ENCODE peak calls at places on chromosomes 3 and 15, in four cellular contexts. F is GM23248, B is WERI-Rb-1, R is PC-9. E is an unnamed sample.

GRCh38 chr3:20852712-20853111 is 666.7 kb upstream of the SGO1 start:
- DNase-seq in F (no peak), B (no peak), R (no peak), E (no peak)

GRCh38 chr15:89812126-89812846 is 2.4 kb downstream of the ANPEP start:
- DNase-seq in F (peak), B (no peak), R (peak), E (no peak)

GRCh38 chr3:141625506-141625905 is 112.6 kb upstream of the RNF7 start:
- DNase-seq in F (peak), B (no peak), R (no peak), E (no peak)

GRCh38 chr3:52108302-52109232 is 45.7 kb downstream of the POC1A start:
- DNase-seq in F (no peak), B (peak), R (no peak), E (no peak)

GRCh38 chr3:48187579-48188265 is 495 bp downstream of the CDC25A start:
- DNase-seq in F (no peak), B (peak), R (no peak), E (no peak)

GRCh38 chr15:67050062-67050461 is 15.3 kb upstream of the SMAD3 start:
- DNase-seq in F (peak), B (no peak), R (peak), E (no peak)

GRCh38 chr3:171134170-171134569 is 107.7 kb upstream of the SLC2A2 start:
- DNase-seq in F (peak), B (no peak), R (no peak), E (no peak)

GRCh38 chr3:31420311-31420710 is 112.4 kb upstream of the STT3B start:
- DNase-seq in F (no peak), B (peak), R (no peak), E (no peak)

GRCh38 chr3:173843060-173843459 is 445.5 kb downstream of the NLGN1 start:
- DNase-seq in F (no peak), B (no peak), R (no peak), E (no peak)

GRCh38 chr15:51134416-51135199 is 39.9 kb upstream of the TNFAIP8L3 start:
- DNase-seq in F (no peak), B (no peak), R (no peak), E (no peak)

GRCh38 chr3:81761904-81762565 is 590 bp upstream of the GBE1 start:
- DNase-seq in F (peak), B (no peak), R (no peak), E (no peak)

GRCh38 chr3:126439968-126440708 is 35.6 kb downstream of the ZXDC start:
- DNase-seq in F (no peak), B (no peak), R (no peak), E (no peak)

GRCh38 chr3:49607105-49607591 is 52.9 kb downstream of the BSN start:
- DNase-seq in F (peak), B (no peak), R (peak), E (peak)

GRCh38 chr15:51205050-51205707 is 110.5 kb upstream of the TNFAIP8L3 start:
- DNase-seq in F (no peak), B (no peak), R (no peak), E (no peak)

GRCh38 chr3:52244061-52244628 is 1.4 kb upstream of the PPM1M start:
- DNase-seq in F (peak), B (no peak), R (peak), E (peak)

GRCh38 chr15:67146875-67147381 is 81.5 kb downstream of the SMAD3 start:
- DNase-seq in F (peak), B (no peak), R (peak), E (no peak)

GRCh38 chr15:72183781-72184164 is 13.8 kb downstream of the GRAMD2A start:
- DNase-seq in F (no peak), B (no peak), R (no peak), E (no peak)

GRCh38 chr15:82178061-82178460 is 84.5 kb downstream of the EFL1 start:
- DNase-seq in F (peak), B (no peak), R (no peak), E (no peak)

GRCh38 chr15:92385096-92385495 is 8.6 kb upstream of the ST8SIA2 start:
- DNase-seq in F (peak), B (no peak), R (no peak), E (no peak)

GRCh38 chr3:9244495-9245183 is 4.8 kb downstream of the SRGAP3 start:
- DNase-seq in F (no peak), B (no peak), R (no peak), E (no peak)

GRCh38 chr15:59138243-59138642 is 33.3 kb downstream of the CCNB2 start:
- DNase-seq in F (peak), B (peak), R (no peak), E (no peak)

GRCh38 chr15:52730163-52730562 is 51.0 kb upstream of the ATOSA start:
- DNase-seq in F (peak), B (no peak), R (peak), E (no peak)

GRCh38 chr3:185701891-185702563 is 115.9 kb downstream of the SENP2 start:
- DNase-seq in F (no peak), B (peak), R (no peak), E (no peak)

GRCh38 chr3:174253940-174254339 is 605.2 kb upstream of the NAALADL2 start:
- DNase-seq in F (no peak), B (no peak), R (no peak), E (no peak)

GRCh38 chr3:54251705-54252104 is 129.4 kb downstream of the CACNA2D3 start:
- DNase-seq in F (no peak), B (no peak), R (no peak), E (no peak)

GRCh38 chr15:66066439-66066838 is 187.1 kb downstream of the MEGF11 start:
- DNase-seq in F (no peak), B (no peak), R (no peak), E (no peak)

GRCh38 chr15:68614621-68615035 is 35.8 kb downstream of the CORO2B start:
- DNase-seq in F (no peak), B (peak), R (no peak), E (peak)

DNA sequence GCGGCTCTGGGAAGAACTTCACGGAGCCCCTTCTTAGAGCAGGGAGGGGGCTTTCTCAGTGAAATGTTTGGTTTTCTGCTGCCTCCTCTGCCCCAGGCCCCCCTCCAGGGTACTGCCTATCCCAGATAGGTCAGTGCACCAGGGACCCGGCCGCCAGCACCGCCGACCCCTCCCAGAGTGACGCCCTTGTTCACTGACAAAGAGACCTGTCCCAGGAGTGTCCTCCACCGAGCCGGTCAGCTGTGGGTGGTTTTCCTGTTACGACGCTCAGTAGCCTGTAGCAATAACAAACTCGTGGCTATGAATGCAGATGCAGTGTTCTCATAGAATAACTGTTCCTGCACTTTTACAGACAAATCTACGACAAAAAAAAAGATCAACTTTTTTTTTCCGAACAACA is 87.5 kb downstream of the VGLL4 start:
- DNase-seq in F (no peak), B (no peak), R (no peak), E (no peak)
- H3K27ac ChIP-seq in F (peak), B (no peak), R (no peak), E (no peak)

DNA sequence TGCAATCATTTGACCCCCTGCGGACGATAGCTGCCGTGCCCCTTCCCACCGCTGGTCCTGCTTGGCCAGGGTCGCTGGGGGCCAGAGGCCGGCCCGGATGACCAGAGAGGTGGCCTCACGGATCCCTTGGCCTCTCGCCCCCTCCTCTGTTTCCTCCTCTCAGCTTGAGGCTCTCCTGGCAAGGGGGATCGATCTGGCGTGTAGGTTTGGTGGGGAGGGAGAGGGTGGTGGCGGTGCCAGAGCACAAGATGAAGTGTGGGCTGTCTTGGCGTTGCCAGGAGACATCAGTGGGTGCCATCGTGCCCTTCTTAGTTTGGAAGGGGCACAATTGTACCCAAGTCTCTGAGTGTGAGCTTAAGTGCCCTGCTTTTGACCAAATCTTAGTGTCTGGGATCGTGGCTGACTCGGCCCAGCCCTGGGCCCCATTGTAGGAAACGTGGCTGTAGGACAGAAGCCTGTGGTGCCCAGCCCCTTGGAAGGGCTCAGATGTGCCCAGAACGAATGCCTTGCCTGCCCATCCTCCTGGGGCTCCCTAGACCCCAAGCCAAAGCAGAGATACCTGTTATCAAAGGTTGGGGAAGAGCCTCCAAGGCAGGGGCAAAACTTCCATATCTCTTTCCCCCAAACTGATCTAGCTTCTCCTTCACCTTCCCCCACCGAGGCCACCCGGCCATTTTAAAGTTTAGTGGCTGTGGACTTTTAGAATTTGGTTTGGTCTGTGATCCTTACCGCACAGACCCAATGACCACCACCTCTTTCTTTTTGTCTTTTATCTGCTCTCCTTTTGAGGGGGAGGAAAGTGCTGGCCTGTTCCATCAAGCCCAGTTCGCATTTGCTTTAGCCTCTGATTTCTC is 14.4 kb downstream of the NR2F2 start:
- DNase-seq in F (no peak), B (no peak), R (no peak), E (no peak)
- H3K27ac ChIP-seq in F (peak), B (no peak), R (no peak), E (peak)

DNA sequence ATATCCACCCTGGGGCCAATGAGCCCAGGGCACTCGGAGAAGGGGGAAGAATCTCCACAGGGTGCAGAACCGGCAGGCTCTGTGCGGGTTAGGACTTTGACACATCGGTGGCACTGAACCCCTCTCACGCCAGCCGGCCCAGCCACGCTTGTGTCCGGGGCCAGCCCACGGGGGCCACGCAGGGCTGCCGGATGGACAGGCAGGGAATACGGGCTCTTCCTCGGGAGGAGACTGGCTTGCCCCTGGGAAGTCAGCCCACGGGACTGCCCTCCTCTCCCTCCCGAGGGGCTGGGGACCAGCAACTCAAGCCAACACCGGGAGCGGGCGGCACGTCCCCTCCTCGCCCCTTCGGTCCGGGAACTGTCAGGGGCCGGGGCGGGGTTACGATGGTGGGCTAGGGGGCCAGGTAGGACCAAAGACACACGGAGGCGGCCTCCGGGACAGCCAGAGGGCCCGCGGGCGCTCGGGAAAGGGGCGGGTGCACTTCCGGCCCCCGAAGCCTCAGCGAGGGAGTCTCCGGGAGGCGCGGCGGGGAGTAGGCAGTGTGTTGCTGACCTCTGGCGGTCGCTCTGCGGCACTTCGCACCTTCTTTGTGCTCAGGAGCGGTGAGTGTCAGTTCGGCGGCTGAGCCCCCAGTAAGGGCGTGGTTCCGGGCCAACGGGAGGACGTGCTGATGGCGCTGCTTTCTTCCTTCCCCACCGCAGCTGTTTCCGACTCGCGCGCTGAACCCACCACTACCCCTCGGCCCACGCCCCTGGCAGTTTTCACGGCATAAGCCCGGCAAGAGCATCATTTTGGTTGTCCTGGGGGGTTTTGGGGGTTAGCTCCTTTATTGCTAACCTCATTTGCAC is 5.1 kb upstream of the CYP8B1 start:
- DNase-seq in F (peak), B (peak), R (peak), E (peak)
- H3K27ac ChIP-seq in F (no peak), B (peak), R (no peak), E (peak)

GRCh38 chr3:175896655-175897054 is 1037.5 kb downstream of the NAALADL2 start:
- DNase-seq in F (no peak), B (no peak), R (no peak), E (no peak)
- H3K27ac ChIP-seq in F (no peak), B (no peak), R (no peak), E (no peak)

GRCh38 chr3:128549283-128550112 is 56.5 kb upstream of the GATA2 start:
- DNase-seq in F (peak), B (no peak), R (no peak), E (no peak)

GRCh38 chr3:128551464-128551863 is 58.5 kb upstream of the GATA2 start:
- DNase-seq in F (no peak), B (no peak), R (no peak), E (no peak)

GRCh38 chr3:128548426-128549282 is 55.7 kb upstream of the GATA2 start:
- DNase-seq in F (peak), B (no peak), R (no peak), E (no peak)

GRCh38 chr3:128550471-128551126 is 57.6 kb upstream of the GATA2 start:
- DNase-seq in F (no peak), B (no peak), R (no peak), E (no peak)

GRCh38 chr3:128550113-128550440 is 57.1 kb upstream of the GATA2 start:
- DNase-seq in F (no peak), B (no peak), R (no peak), E (no peak)
- H3K27ac ChIP-seq in F (peak), B (no peak), R (no peak), E (no peak)

GRCh38 chr15:53880353-53880752 is 97.9 kb upstream of the UNC13C start:
- DNase-seq in F (no peak), B (peak), R (no peak), E (no peak)
- H3K27ac ChIP-seq in F (no peak), B (no peak), R (no peak), E (no peak)

GRCh38 chr3:119676020-119676419 is 1.2 kb downstream of the COX17 start:
- DNase-seq in F (no peak), B (no peak), R (no peak), E (no peak)

GRCh38 chr3:119677641-119677934 is 382 bp upstream of the COX17 start:
- DNase-seq in F (no peak), B (no peak), R (no peak), E (no peak)

GRCh38 chr3:119673875-119674274 is 3.3 kb downstream of the COX17 start:
- DNase-seq in F (no peak), B (no peak), R (no peak), E (no peak)

GRCh38 chr3:119676771-119677640 is at the start of gene COX17:
- DNase-seq in F (peak), B (peak), R (peak), E (peak)

GRCh38 chr3:119675188-119675874 is 1.9 kb downstream of the COX17 start:
- DNase-seq in F (no peak), B (no peak), R (no peak), E (no peak)
- H3K27ac ChIP-seq in F (no peak), B (no peak), R (no peak), E (no peak)

DNA sequence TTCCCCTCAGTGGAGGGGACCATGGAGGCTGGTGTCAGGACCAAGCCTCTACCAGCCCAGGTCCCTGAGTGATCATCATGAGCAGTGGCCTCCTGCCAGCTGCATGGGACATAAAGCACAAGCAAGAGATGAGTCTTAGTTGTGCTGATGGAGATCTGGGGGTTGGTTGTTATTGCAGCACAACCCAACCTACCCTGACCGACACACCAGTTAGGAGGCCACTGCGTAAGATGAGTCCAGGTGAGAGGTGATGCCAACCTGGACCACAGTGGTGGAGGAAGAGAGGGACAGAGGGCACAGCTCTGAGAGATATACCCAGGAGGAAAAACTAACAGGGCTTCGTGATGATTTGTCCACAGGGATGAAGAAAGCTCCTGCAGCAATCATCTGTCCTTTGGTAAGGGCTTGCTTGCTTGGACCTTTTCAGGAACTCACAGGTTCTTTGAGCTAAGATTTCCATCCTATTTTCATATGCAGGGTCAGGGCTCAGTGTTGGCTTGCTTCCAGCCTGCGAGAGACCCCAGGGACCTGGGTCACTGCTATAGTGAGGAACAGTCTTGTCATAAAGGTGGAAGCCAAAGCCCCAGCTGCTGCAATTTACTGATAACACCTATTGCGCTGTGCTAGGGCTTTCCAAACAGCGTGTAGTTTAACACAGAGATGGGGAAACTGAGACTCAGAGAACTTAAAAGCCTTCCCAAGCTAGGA is 8.1 kb downstream of the RASGRF1 start:
- DNase-seq in F (no peak), B (no peak), R (no peak), E (no peak)
- H3K27ac ChIP-seq in F (no peak), B (no peak), R (no peak), E (no peak)

GRCh38 chr15:87224409-87224808 is 1032.1 kb downstream of the NTRK3 start:
- DNase-seq in F (peak), B (no peak), R (no peak), E (no peak)

GRCh38 chr15:87228460-87228859 is 1028.1 kb downstream of the NTRK3 start:
- DNase-seq in F (no peak), B (no peak), R (no peak), E (no peak)

DNA sequence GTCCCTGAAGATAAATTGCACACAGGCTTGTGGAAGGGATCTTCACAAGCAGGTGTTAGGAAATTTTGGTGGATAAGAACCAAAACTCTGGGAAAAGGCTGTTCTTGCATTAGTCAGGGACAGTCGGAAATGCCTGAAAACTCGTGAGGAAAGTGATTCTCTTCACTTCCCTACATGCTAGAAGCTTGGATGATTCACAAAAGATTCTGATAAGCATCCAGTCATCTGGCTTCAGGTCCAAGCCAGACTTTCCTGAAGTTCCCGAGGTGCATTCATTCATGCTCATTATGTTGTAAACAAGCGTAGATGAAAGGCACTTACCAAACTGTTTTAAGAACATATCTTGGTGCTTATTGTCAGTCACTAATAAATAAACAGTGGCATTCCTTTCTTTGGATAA is 1028.7 kb downstream of the NTRK3 start:
- DNase-seq in F (no peak), B (no peak), R (no peak), E (no peak)
- H3K27ac ChIP-seq in F (no peak), B (no peak), R (no peak), E (no peak)

GRCh38 chr15:31489281-31489680 is 162.6 kb downstream of the KLF13 start:
- DNase-seq in F (no peak), B (no peak), R (no peak), E (no peak)
- H3K27ac ChIP-seq in F (peak), B (no peak), R (no peak), E (no peak)